ENCODE peak calls at places on chromosomes 7 and 10, in ten cellular contexts. One of them, this sample, is unnamed.

GRCh38 chr10:122050811-122051210 is 61.8 kb downstream of the TACC2 start:
- DNase-seq in upper lobe of right lung: no peak
- DNase-seq in stimulated activated CD4-positive, alpha-beta T cell treated with anti-CD3 and anti-CD28 coated beads, Interleukin-2, amount 100 ng/mL, for 48 hours: no peak
- DNase-seq in GM10248: no peak
- DNase-seq in PC-9: no peak
- DNase-seq in activated CD8-positive, alpha-beta T cell treated with anti-CD3 and anti-CD28 coated beads for 36 hours: no peak
- DNase-seq in T-helper 2 cell: no peak
- DNase-seq in lung: no peak
- DNase-seq in epithelial cell of prostate: no peak
- DNase-seq in ureter: no peak
- DNase-seq in this sample: no peak

GRCh38 chr10:127149613-127150081 is 46.7 kb downstream of the INSYN2A start:
- DNase-seq in epithelial cell of prostate: no peak
- DNase-seq in PC-9: no peak
- DNase-seq in GM10248: no peak
- DNase-seq in ureter: no peak
- DNase-seq in activated CD8-positive, alpha-beta T cell treated with anti-CD3 and anti-CD28 coated beads for 36 hours: no peak
- DNase-seq in stimulated activated CD4-positive, alpha-beta T cell treated with anti-CD3 and anti-CD28 coated beads, Interleukin-2, amount 100 ng/mL, for 48 hours: no peak
- DNase-seq in lung: no peak
- DNase-seq in upper lobe of right lung: no peak
- DNase-seq in T-helper 2 cell: no peak
- DNase-seq in this sample: no peak

GRCh38 chr7:149843566-149843965 is 5.4 kb downstream of the ZNF862 start:
- DNase-seq in stimulated activated CD4-positive, alpha-beta T cell treated with anti-CD3 and anti-CD28 coated beads, Interleukin-2, amount 100 ng/mL, for 48 hours: no peak
- DNase-seq in PC-9: no peak
- DNase-seq in lung: no peak
- DNase-seq in T-helper 2 cell: no peak
- DNase-seq in GM10248: no peak
- DNase-seq in ureter: no peak
- DNase-seq in upper lobe of right lung: no peak
- DNase-seq in epithelial cell of prostate: no peak
- DNase-seq in activated CD8-positive, alpha-beta T cell treated with anti-CD3 and anti-CD28 coated beads for 36 hours: no peak
- DNase-seq in this sample: no peak

GRCh38 chr7:105880571-105881330 is 4.4 kb upstream of the ATXN7L1 start:
- DNase-seq in T-helper 2 cell: no peak
- DNase-seq in stimulated activated CD4-positive, alpha-beta T cell treated with anti-CD3 and anti-CD28 coated beads, Interleukin-2, amount 100 ng/mL, for 48 hours: no peak
- DNase-seq in lung: no peak
- DNase-seq in activated CD8-positive, alpha-beta T cell treated with anti-CD3 and anti-CD28 coated beads for 36 hours: no peak
- DNase-seq in epithelial cell of prostate: no peak
- DNase-seq in upper lobe of right lung: no peak
- DNase-seq in ureter: no peak
- DNase-seq in PC-9: no peak
- DNase-seq in GM10248: no peak
- DNase-seq in this sample: no peak

GRCh38 chr10:121284952-121285351 is 313.3 kb downstream of the FGFR2 start:
- DNase-seq in PC-9: no peak
- DNase-seq in upper lobe of right lung: no peak
- DNase-seq in GM10248: no peak
- DNase-seq in ureter: peak; percentile 57
- DNase-seq in epithelial cell of prostate: no peak
- DNase-seq in stimulated activated CD4-positive, alpha-beta T cell treated with anti-CD3 and anti-CD28 coated beads, Interleukin-2, amount 100 ng/mL, for 48 hours: no peak
- DNase-seq in activated CD8-positive, alpha-beta T cell treated with anti-CD3 and anti-CD28 coated beads for 36 hours: no peak
- DNase-seq in lung: no peak
- DNase-seq in T-helper 2 cell: no peak
- DNase-seq in this sample: no peak

GRCh38 chr10:3090914-3091313 is 23.6 kb downstream of the PFKP start:
- DNase-seq in T-helper 2 cell: no peak
- DNase-seq in activated CD8-positive, alpha-beta T cell treated with anti-CD3 and anti-CD28 coated beads for 36 hours: no peak
- DNase-seq in PC-9: peak; percentile 80
- DNase-seq in stimulated activated CD4-positive, alpha-beta T cell treated with anti-CD3 and anti-CD28 coated beads, Interleukin-2, amount 100 ng/mL, for 48 hours: no peak
- DNase-seq in lung: peak; percentile 82
- DNase-seq in upper lobe of right lung: peak; percentile 78
- DNase-seq in epithelial cell of prostate: no peak
- DNase-seq in GM10248: no peak
- DNase-seq in ureter: no peak
- DNase-seq in this sample: peak; percentile 54

GRCh38 chr10:71268247-71268691 is 50.8 kb upstream of the SLC29A3 start:
- DNase-seq in T-helper 2 cell: no peak
- DNase-seq in upper lobe of right lung: no peak
- DNase-seq in stimulated activated CD4-positive, alpha-beta T cell treated with anti-CD3 and anti-CD28 coated beads, Interleukin-2, amount 100 ng/mL, for 48 hours: no peak
- DNase-seq in lung: no peak
- DNase-seq in ureter: no peak
- DNase-seq in GM10248: no peak
- DNase-seq in PC-9: no peak
- DNase-seq in epithelial cell of prostate: no peak
- DNase-seq in activated CD8-positive, alpha-beta T cell treated with anti-CD3 and anti-CD28 coated beads for 36 hours: no peak
- DNase-seq in this sample: no peak

GRCh38 chr10:20598590-20598989 is 298.5 kb downstream of the NEBL start:
- DNase-seq in stimulated activated CD4-positive, alpha-beta T cell treated with anti-CD3 and anti-CD28 coated beads, Interleukin-2, amount 100 ng/mL, for 48 hours: no peak
- DNase-seq in PC-9: no peak
- DNase-seq in ureter: no peak
- DNase-seq in upper lobe of right lung: no peak
- DNase-seq in GM10248: no peak
- DNase-seq in activated CD8-positive, alpha-beta T cell treated with anti-CD3 and anti-CD28 coated beads for 36 hours: no peak
- DNase-seq in epithelial cell of prostate: peak; percentile 37
- DNase-seq in lung: peak; percentile 31
- DNase-seq in T-helper 2 cell: no peak
- DNase-seq in this sample: no peak

GRCh38 chr7:5255832-5256231 is 26.9 kb upstream of the SLC29A4 start:
- DNase-seq in ureter: no peak
- DNase-seq in lung: no peak
- DNase-seq in stimulated activated CD4-positive, alpha-beta T cell treated with anti-CD3 and anti-CD28 coated beads, Interleukin-2, amount 100 ng/mL, for 48 hours: no peak
- DNase-seq in GM10248: no peak
- DNase-seq in PC-9: no peak
- DNase-seq in T-helper 2 cell: no peak
- DNase-seq in upper lobe of right lung: no peak
- DNase-seq in activated CD8-positive, alpha-beta T cell treated with anti-CD3 and anti-CD28 coated beads for 36 hours: no peak
- DNase-seq in epithelial cell of prostate: no peak
- DNase-seq in this sample: no peak

GRCh38 chr10:49072166-49072885 is 43.0 kb downstream of the VSTM4 start:
- DNase-seq in GM10248: no peak
- DNase-seq in stimulated activated CD4-positive, alpha-beta T cell treated with anti-CD3 and anti-CD28 coated beads, Interleukin-2, amount 100 ng/mL, for 48 hours: no peak
- DNase-seq in upper lobe of right lung: no peak
- DNase-seq in ureter: no peak
- DNase-seq in activated CD8-positive, alpha-beta T cell treated with anti-CD3 and anti-CD28 coated beads for 36 hours: no peak
- DNase-seq in T-helper 2 cell: no peak
- DNase-seq in epithelial cell of prostate: no peak
- DNase-seq in PC-9: no peak
- DNase-seq in lung: peak; percentile 25
- DNase-seq in this sample: no peak

GRCh38 chr7:94391716-94392390 is 2.8 kb upstream of the COL1A2 start:
- DNase-seq in upper lobe of right lung: no peak
- DNase-seq in lung: no peak
- DNase-seq in ureter: no peak
- DNase-seq in stimulated activated CD4-positive, alpha-beta T cell treated with anti-CD3 and anti-CD28 coated beads, Interleukin-2, amount 100 ng/mL, for 48 hours: no peak
- DNase-seq in T-helper 2 cell: no peak
- DNase-seq in PC-9: no peak
- DNase-seq in epithelial cell of prostate: no peak
- DNase-seq in GM10248: no peak
- DNase-seq in activated CD8-positive, alpha-beta T cell treated with anti-CD3 and anti-CD28 coated beads for 36 hours: peak; percentile 37
- DNase-seq in this sample: no peak

GRCh38 chr7:95794917-95795515 is 22.7 kb downstream of the DYNC1I1 start:
- DNase-seq in T-helper 2 cell: peak; percentile 23
- DNase-seq in epithelial cell of prostate: no peak
- DNase-seq in upper lobe of right lung: no peak
- DNase-seq in stimulated activated CD4-positive, alpha-beta T cell treated with anti-CD3 and anti-CD28 coated beads, Interleukin-2, amount 100 ng/mL, for 48 hours: no peak
- DNase-seq in lung: no peak
- DNase-seq in activated CD8-positive, alpha-beta T cell treated with anti-CD3 and anti-CD28 coated beads for 36 hours: no peak
- DNase-seq in ureter: no peak
- DNase-seq in GM10248: no peak
- DNase-seq in PC-9: no peak
- DNase-seq in this sample: no peak

GRCh38 chr7:102008535-102009262 is 191.3 kb downstream of the CUX1 start:
- DNase-seq in stimulated activated CD4-positive, alpha-beta T cell treated with anti-CD3 and anti-CD28 coated beads, Interleukin-2, amount 100 ng/mL, for 48 hours: no peak
- DNase-seq in upper lobe of right lung: no peak
- DNase-seq in activated CD8-positive, alpha-beta T cell treated with anti-CD3 and anti-CD28 coated beads for 36 hours: no peak
- DNase-seq in lung: no peak
- DNase-seq in T-helper 2 cell: no peak
- DNase-seq in ureter: no peak
- DNase-seq in epithelial cell of prostate: peak; percentile 52
- DNase-seq in PC-9: no peak
- DNase-seq in GM10248: no peak
- DNase-seq in this sample: peak; percentile 84

This sample was measured in colonic mucosa.